ENCODE peak calls at places on chromosomes 11 and 22, in eight cellular contexts. N is RWPE1, L is prostate gland, C is HCT116, B is lung microvascular endothelial cell, H is NCI-H2081, Z is GM12865, Q is endothelial cell. O is an unnamed sample.

GRCh38 chr11:62144641-62145255 is 20.9 kb downstream of the INCENP start:
- DNase-seq in N (no peak), L (no peak), C (no peak), B (no peak), H (no peak), Z (no peak), Q (no peak), O (no peak)

GRCh38 chr11:82906236-82906635 is 4.7 kb downstream of the DDIAS start:
- DNase-seq in N (peak), L (no peak), C (peak), B (peak), H (peak), Z (no peak), Q (no peak), O (no peak)

GRCh38 chr11:1868636-1869291 is 15.9 kb downstream of the LSP1 start:
- DNase-seq in N (no peak), L (no peak), C (no peak), B (no peak), H (no peak), Z (no peak), Q (no peak), O (no peak)

GRCh38 chr11:67277231-67277961 is 11.1 kb downstream of the GRK2 start:
- DNase-seq in N (no peak), L (peak), C (no peak), B (peak), H (peak), Z (peak), Q (peak), O (peak)

GRCh38 chr11:14237333-14237988 is 121.5 kb downstream of the RRAS2 start:
- DNase-seq in N (no peak), L (no peak), C (no peak), B (no peak), H (no peak), Z (peak), Q (no peak), O (no peak)

GRCh38 chr11:34840736-34841386 is 75.3 kb downstream of the APIP start:
- DNase-seq in N (no peak), L (no peak), C (peak), B (peak), H (peak), Z (peak), Q (no peak), O (no peak)

GRCh38 chr11:1039481-1040427 is 3.2 kb upstream of the MUC6 start:
- DNase-seq in N (no peak), L (no peak), C (no peak), B (no peak), H (no peak), Z (no peak), Q (no peak), O (no peak)

GRCh38 chr11:93497575-93497974 is 45.6 kb downstream of the SMCO4 start:
- DNase-seq in N (no peak), L (no peak), C (no peak), B (no peak), H (no peak), Z (no peak), Q (no peak), O (no peak)

GRCh38 chr11:45885274-45885920 is at the start of gene MAPK8IP1:
- DNase-seq in N (peak), L (peak), C (no peak), B (peak), H (peak), Z (peak), Q (peak), O (peak)

GRCh38 chr11:38547464-38547863 is 1949.4 kb upstream of the RAG2 start:
- DNase-seq in N (peak), L (no peak), C (no peak), B (no peak), H (no peak), Z (no peak), Q (no peak), O (no peak)

GRCh38 chr11:63814383-63814736 is 1.1 kb downstream of the SPINDOC start:
- DNase-seq in N (no peak), L (no peak), C (no peak), B (no peak), H (no peak), Z (peak), Q (no peak), O (no peak)

GRCh38 chr22:48753752-48754517 is 1073.7 kb downstream of the BRD1 start:
- DNase-seq in N (no peak), L (peak), C (no peak), B (no peak), H (no peak), Z (no peak), Q (no peak), O (peak)

GRCh38 chr22:32802291-32802826 is 854 bp downstream of the TIMP3 start:
- DNase-seq in N (no peak), L (no peak), C (no peak), B (no peak), H (no peak), Z (no peak), Q (no peak), O (no peak)

GRCh38 chr11:61516675-61517516 is 8.3 kb downstream of the LRRC10B start:
- DNase-seq in N (peak), L (no peak), C (no peak), B (no peak), H (peak), Z (peak), Q (peak), O (no peak)

GRCh38 chr11:43943931-43944751 is 1.7 kb downstream of the C11orf96 start:
- DNase-seq in N (peak), L (no peak), C (no peak), B (peak), H (no peak), Z (no peak), Q (peak), O (no peak)

O was measured in mucosa of gallbladder.